ENCODE peak calls at places on chromosome 19, in eight cellular contexts. F, L, D, I, M, W, K and T are unnamed samples.

GRCh38 chr19:16375157-16375935 is 50.7 kb downstream of the KLF2 start:
- DNase-seq in D (no peak), I (no peak), F (no peak), W (no peak), K (no peak), M (no peak), L (no peak), T (no peak)

GRCh38 chr19:7923295-7924191 is 2.4 kb downstream of the CTXN1 start:
- DNase-seq in M (no peak), I (no peak), L (no peak), K (no peak), W (peak; percentile 23), F (no peak), D (no peak), T (no peak)

GRCh38 chr19:16037424-16038195 is 38.7 kb upstream of the TPM4 start:
- DNase-seq in F (no peak), L (no peak), M (no peak), W (no peak), K (no peak), D (no peak), I (no peak), T (no peak)

GRCh38 chr19:17041994-17042393 is 15.4 kb upstream of the CPAMD8 start:
- DNase-seq in K (no peak), W (no peak), D (no peak), M (no peak), L (no peak), I (no peak), F (no peak), T (no peak)

GRCh38 chr19:1610579-1610978 is 5.3 kb upstream of the UQCR11 start:
- DNase-seq in I (no peak), D (no peak), W (no peak), M (no peak), K (no peak), L (no peak), F (no peak), T (no peak)

GRCh38 chr19:34731019-34731829 is 2.8 kb upstream of the ZNF181 start:
- DNase-seq in K (no peak), W (no peak), F (no peak), L (no peak), I (no peak), M (no peak), D (no peak), T (no peak)

GRCh38 chr19:44909775-44910174 is 4.2 kb downstream of the APOE start:
- DNase-seq in I (no peak), W (no peak), K (no peak), D (no peak), M (no peak), L (no peak), F (no peak), T (no peak)

GRCh38 chr19:24057144-24057543 is 29.8 kb upstream of the ZNF254 start:
- DNase-seq in F (no peak), L (no peak), W (no peak), K (no peak), I (no peak), M (no peak), D (no peak), T (no peak)

GRCh38 chr19:7932930-7933300 is 7.0 kb upstream of the CTXN1 start:
- DNase-seq in K (no peak), I (no peak), L (no peak), M (no peak), D (no peak), F (no peak), W (no peak), T (no peak)

GRCh38 chr19:5567360-5567970 is at the start of gene TINCR:
- DNase-seq in L (no peak), K (no peak), W (no peak), D (peak; percentile 85), I (no peak), F (no peak), M (no peak), T (no peak)

GRCh38 chr19:30288957-30289735 is 83.0 kb upstream of the ZNF536 start:
- DNase-seq in F (no peak), D (no peak), W (no peak), M (no peak), I (no peak), K (no peak), L (no peak), T (no peak)

GRCh38 chr19:29831041-29831548 is 19.3 kb downstream of the CCNE1 start:
- DNase-seq in M (peak; percentile 40), I (no peak), D (no peak), F (no peak), L (no peak), W (no peak), K (no peak), T (peak; percentile 82)

GRCh38 chr19:2982983-2983350 is 5.6 kb downstream of the TLE6 start:
- DNase-seq in L (no peak), F (no peak), D (peak; percentile 42), K (peak; percentile 96), W (peak; percentile 86), I (no peak), M (no peak), T (no peak)

GRCh38 chr19:9966024-9966423 is 29.7 kb upstream of the OLFM2 start:
- DNase-seq in K (no peak), F (no peak), M (no peak), L (no peak), D (no peak), W (no peak), I (no peak), T (no peak)

GRCh38 chr19:5289060-5289990 is 51.3 kb downstream of the PTPRS start:
- DNase-seq in M (no peak), L (no peak), D (peak; percentile 26), K (no peak), W (no peak), I (no peak), F (no peak), T (no peak)

GRCh38 chr19:41993612-41994483 is at the start of gene ATP1A3:
- DNase-seq in K (no peak), L (peak; percentile 49), M (peak; percentile 58), W (peak; percentile 46), D (peak; percentile 93), I (peak; percentile 72), F (no peak), T (peak; percentile 73)

GRCh38 chr19:12783226-12783848 is 7.9 kb upstream of the JUNB start:
- DNase-seq in K (no peak), D (no peak), I (no peak), W (no peak), M (no peak), L (no peak), F (no peak), T (no peak)

GRCh38 chr19:33403221-33403972 is 29.9 kb downstream of the CEBPG start:
- DNase-seq in D (no peak), L (no peak), K (peak; percentile 18), I (no peak), M (no peak), W (peak; percentile 7), F (no peak), T (no peak)

DNA sequence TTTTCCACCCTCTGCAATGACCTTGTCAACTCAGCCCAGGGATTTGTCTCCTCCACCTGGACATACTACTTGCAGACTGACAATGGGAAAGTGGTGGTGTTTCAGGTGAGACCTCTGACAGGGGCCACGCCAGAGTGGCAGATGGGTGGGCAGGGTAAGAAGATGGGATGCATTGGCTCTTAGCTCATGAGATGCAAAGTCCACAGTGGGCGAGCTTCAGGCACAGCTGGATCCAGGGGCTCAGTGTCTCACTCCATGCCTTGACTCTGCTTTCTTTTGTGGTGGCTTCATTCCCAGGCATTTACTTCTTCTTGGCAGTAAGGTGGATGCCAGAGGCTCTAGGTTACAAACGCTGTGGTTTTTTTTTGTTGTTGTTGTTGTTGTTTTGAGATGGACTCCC is 3.4 kb downstream of the TMEM59L start:
- DNase-seq in M (no peak), W (no peak), F (no peak), I (no peak), D (no peak), L (no peak), K (no peak), T (no peak)
- H3K27me3 ChIP-seq in M (peaks cover 10% of the 10 kb centered on the region), W (peaks cover 21% of the 10 kb centered on the region), F (peaks cover 27% of the 10 kb centered on the region), I (no peaks in the 10 kb centered on the region), D (peaks cover 67% of the 10 kb centered on the region), L (peaks cover 44% of the 10 kb centered on the region), K (peaks cover 6% of the 10 kb centered on the region), T (peaks cover 29% of the 10 kb centered on the region)

GRCh38 chr19:40177286-40178070 is 13.7 kb upstream of the MAP3K10 start:
- DNase-seq in K (no peak), L (no peak), W (no peak), M (no peak), D (no peak), I (no peak), F (no peak), T (no peak)
- H3K4me1 ChIP-seq in K (no peaks in the 10 kb centered on the region), L (no peaks in the 10 kb centered on the region), W (no peaks in the 10 kb centered on the region), M (no peaks in the 10 kb centered on the region), D (no peaks in the 10 kb centered on the region), I (no peaks in the 10 kb centered on the region), F (no peaks in the 10 kb centered on the region), T (no peaks in the 10 kb centered on the region)

GRCh38 chr19:48495391-48495790 is 16.2 kb downstream of the LMTK3 start:
- DNase-seq in L (no peak), K (no peak), W (no peak), D (no peak), I (no peak), M (no peak), F (no peak), T (no peak)
- H3K27me3 ChIP-seq in L (peaks cover 3% of the 10 kb centered on the region), K (no peaks in the 10 kb centered on the region), W (peaks cover 23% of the 10 kb centered on the region), D (peaks cover 25% of the 10 kb centered on the region), I (no peaks in the 10 kb centered on the region), M (peaks cover 17% of the 10 kb centered on the region), F (no peaks in the 10 kb centered on the region), T (peaks cover 15% of the 10 kb centered on the region)

GRCh38 chr19:38318595-38319142 is 976 bp upstream of the KCNK6 start:
- DNase-seq in D (no peak), F (no peak), W (no peak), L (no peak), K (no peak), M (no peak), I (no peak), T (no peak)

GRCh38 chr19:38317104-38317612 is 1.4 kb upstream of the YIF1B start:
- DNase-seq in D (no peak), K (no peak), I (peak; percentile 59), F (no peak), M (no peak), L (no peak), W (no peak), T (peak; percentile 22)

GRCh38 chr19:38315657-38316476 is at the start of gene YIF1B:
- DNase-seq in L (peak; percentile 91), I (peak; percentile 94), K (peak; percentile 98), D (peak; percentile 98), M (peak; percentile 92), W (peak; percentile 97), F (peak; percentile 84), T (peak; percentile 96)

GRCh38 chr19:38319421-38320258 is at the start of gene KCNK6:
- DNase-seq in F (no peak), L (peak; percentile 39), K (peak; percentile 41), I (peak; percentile 68), D (peak; percentile 78), W (peak; percentile 39), M (peak; percentile 44), T (peak; percentile 30)

DNA sequence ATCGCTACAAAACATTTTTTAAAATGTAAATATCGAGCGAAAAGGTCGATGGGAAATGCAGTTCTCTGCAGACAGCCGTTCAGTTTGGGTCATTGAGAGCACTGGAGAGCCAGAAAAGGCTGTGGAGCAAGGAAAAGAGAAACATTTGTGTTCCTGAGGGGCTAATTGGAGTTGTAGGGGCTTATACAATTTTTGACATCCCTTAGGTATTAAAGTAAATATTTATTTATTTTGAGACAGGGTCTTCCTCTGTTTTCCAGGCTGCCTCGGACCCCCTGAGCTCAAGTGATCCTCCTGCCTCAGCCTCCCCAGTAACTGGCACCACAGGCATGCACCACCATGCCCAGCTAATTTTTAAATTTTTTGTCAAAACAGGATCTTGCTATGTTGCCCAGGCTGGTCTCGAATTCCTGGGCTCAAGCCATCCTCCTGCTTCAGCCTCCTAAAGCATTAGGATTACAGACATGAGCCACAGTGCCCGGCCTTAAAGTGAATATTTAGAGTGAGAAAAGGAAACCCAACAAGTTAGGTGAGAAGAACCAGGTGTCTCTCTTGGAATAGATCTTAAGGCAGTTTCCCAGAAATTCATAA is 825 bp upstream of the YIF1B start:
- DNase-seq in W (no peak), D (no peak), M (no peak), L (no peak), I (no peak), F (no peak), K (no peak), T (no peak)
- H3K4me1 ChIP-seq in W (peaks cover 8% of the 10 kb centered on the region), D (peaks cover 14% of the 10 kb centered on the region), M (peaks cover 51% of the 10 kb centered on the region), L (peaks cover 48% of the 10 kb centered on the region), I (peaks cover 32% of the 10 kb centered on the region), F (peaks cover 76% of the 10 kb centered on the region), K (peaks cover 34% of the 10 kb centered on the region), T (peaks cover 47% of the 10 kb centered on the region)